ENCODE peak calls at places on chromosomes 1 and 21, in four cellular contexts. E is WTC11, T is psoas muscle, Z is BJ. W is an unnamed sample.

GRCh38 chr21:30541764-30542163 is at the start of gene KRTAP19-6:
- DNase-seq in Z (no peak), E (no peak), T (no peak), W (no peak)

GRCh38 chr1:81801032-81801833 is 499 bp downstream of the ADGRL2 start:
- DNase-seq in T (peak; percentile 80), Z (peak; percentile 44), E (peak; percentile 78), W (peak; percentile 70)

GRCh38 chr1:206935491-206936067 is 10.7 kb downstream of the PIGR start:
- DNase-seq in T (no peak), Z (no peak), E (peak; percentile 83), W (peak; percentile 37)

GRCh38 chr1:173608503-173609216 is 5.8 kb upstream of the SLC9C2 start:
- DNase-seq in Z (no peak), T (no peak), E (no peak), W (no peak)

GRCh38 chr1:236209185-236209584 is 66.8 kb downstream of the GPR137B start:
- DNase-seq in Z (no peak), T (no peak), E (no peak), W (no peak)

GRCh38 chr1:42830631-42831030 is 13.4 kb upstream of the SVBP start:
- DNase-seq in Z (no peak), T (no peak), E (peak; percentile 40), W (no peak)

GRCh38 chr1:3577300-3577699 is 34.0 kb downstream of the MEGF6 start:
- DNase-seq in E (no peak), T (no peak), Z (no peak), W (no peak)

GRCh38 chr1:215673943-215674342 is 106.8 kb downstream of the KCTD3 start:
- DNase-seq in Z (no peak), T (no peak), E (no peak), W (no peak)

GRCh38 chr1:107803579-107803978 is 161.4 kb downstream of the VAV3 start:
- DNase-seq in E (no peak), Z (no peak), T (no peak), W (no peak)

GRCh38 chr1:204950353-204951001 is 79.8 kb downstream of the NFASC start:
- DNase-seq in E (no peak), T (no peak), Z (no peak), W (no peak)

GRCh38 chr1:193270996-193271395 is 84.6 kb upstream of the B3GALT2 start:
- DNase-seq in Z (no peak), E (no peak), T (no peak), W (no peak)

GRCh38 chr1:156750932-156751723 is at the start of gene HDGF:
- DNase-seq in Z (no peak), T (peak; percentile 87), E (peak; percentile 70), W (peak; percentile 55)

GRCh38 chr1:109214695-109215623 is 1.2 kb downstream of the SARS1 start:
- DNase-seq in T (peak; percentile 63), Z (peak; percentile 74), E (peak; percentile 23), W (no peak)

GRCh38 chr1:36008546-36009197 is 75.2 kb upstream of the TEKT2 start:
- DNase-seq in E (no peak), T (no peak), Z (peak; percentile 15), W (no peak)

GRCh38 chr1:7888248-7889010 is 35.6 kb upstream of the UTS2 start:
- DNase-seq in T (no peak), E (no peak), Z (no peak), W (no peak)

GRCh38 chr1:236760480-236760879 is 34.6 kb upstream of the MTR start:
- DNase-seq in Z (no peak), T (no peak), E (no peak), W (no peak)

GRCh38 chr21:16460936-16461335 is 731.2 kb downstream of the USP25 start:
- DNase-seq in T (no peak), Z (no peak), E (peak; percentile 14), W (no peak)

GRCh38 chr1:113452921-113453770 is 62.8 kb downstream of the MAGI3 start:
- DNase-seq in T (no peak), Z (no peak), E (peak; percentile 12), W (no peak)

GRCh38 chr1:215595231-215595630 is 28.1 kb downstream of the KCTD3 start:
- DNase-seq in T (no peak), E (no peak), Z (no peak), W (no peak)

GRCh38 chr1:177869586-177869985 is 100.3 kb downstream of the SEC16B start:
- DNase-seq in Z (no peak), T (no peak), E (no peak), W (no peak)

DNA sequence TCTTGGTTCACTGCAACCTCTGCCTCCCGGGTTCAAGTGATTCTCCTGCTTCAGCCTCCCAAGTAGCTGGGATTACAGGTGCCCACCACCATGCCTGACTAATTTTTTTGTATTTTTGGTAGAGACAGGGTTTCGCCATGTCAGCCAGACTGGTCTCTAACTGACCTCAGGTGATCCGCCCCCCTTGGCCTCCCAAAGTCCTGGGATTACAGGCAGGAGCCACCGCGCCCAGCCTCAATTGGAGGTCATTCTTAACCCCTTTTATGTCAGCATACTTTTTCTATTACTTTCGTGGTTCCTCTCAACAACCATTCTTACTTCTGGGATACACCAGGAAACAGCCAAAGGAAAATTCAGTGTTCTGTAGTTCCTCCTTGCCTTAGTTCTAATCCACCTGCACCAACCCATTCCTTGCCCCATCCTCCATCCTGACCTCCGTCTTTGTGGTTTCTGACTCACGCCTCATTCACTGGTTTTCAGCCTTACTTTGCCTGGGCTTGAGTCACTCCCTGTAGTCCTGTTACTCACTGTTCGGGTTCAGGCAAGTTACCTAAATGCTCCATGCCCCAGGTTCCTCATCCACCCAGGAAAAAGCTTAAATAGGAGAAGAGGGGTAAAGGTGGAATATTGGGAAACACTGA is 12.9 kb upstream of the BCL10 start:
- DNase-seq in Z (peak; percentile 65), T (no peak), E (no peak), W (no peak)
- TF ChIP-seq CTCF in Z (no peak), T (no peak), E (no peak), W (no peak)

GRCh38 chr1:21302747-21303715 is 12.8 kb upstream of the ECE1 start:
- DNase-seq in Z (peak; percentile 88), E (no peak), T (no peak), W (no peak)
- TF ChIP-seq CTCF in Z (no peak), E (no peak), T (no peak), W (no peak)

DNA sequence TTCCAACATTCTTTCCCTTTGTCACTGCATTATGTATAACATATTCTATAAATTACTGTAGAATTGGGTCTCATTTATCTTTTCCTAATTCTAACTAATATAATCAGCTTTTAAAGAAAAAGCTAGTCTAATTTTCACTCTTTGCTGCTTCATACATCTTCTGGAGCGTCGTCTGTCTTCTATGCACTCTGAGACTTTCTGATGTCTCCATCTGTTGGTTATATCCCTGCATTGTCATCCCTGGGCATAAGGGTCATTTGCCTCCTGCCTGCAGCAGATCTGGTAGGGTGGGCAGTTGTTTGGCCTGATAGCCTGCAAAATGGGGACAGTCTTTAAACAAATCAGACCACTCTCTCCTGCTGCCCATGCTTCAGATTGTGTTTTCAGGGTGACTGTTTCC is 40.8 kb upstream of the DYNLT5 start:
- DNase-seq in Z (no peak), T (no peak), E (no peak), W (no peak)
- TF ChIP-seq CTCF in Z (peak; percentile 42), T (no peak), E (no peak), W (no peak)

GRCh38 chr1:201261771-201262547 is 21.3 kb upstream of the PKP1 start:
- DNase-seq in E (no peak), Z (no peak), T (no peak), W (no peak)
- TF ChIP-seq CTCF in E (no peak), Z (no peak), T (no peak), W (no peak)

GRCh38 chr1:158046726-158047510 is 53.5 kb downstream of the KIRREL1 start:
- DNase-seq in E (no peak), T (no peak), Z (no peak), W (no peak)

GRCh38 chr1:158040323-158040722 is 46.9 kb downstream of the KIRREL1 start:
- DNase-seq in T (no peak), E (no peak), Z (no peak), W (no peak)

GRCh38 chr1:158039380-158039779 is 45.9 kb downstream of the KIRREL1 start:
- DNase-seq in E (no peak), Z (no peak), T (no peak), W (no peak)

GRCh38 chr1:158045639-158046038 is 52.2 kb downstream of the KIRREL1 start:
- DNase-seq in Z (peak; percentile 50), T (no peak), E (no peak), W (no peak)

GRCh38 chr1:158043232-158043631 is 49.8 kb downstream of the KIRREL1 start:
- DNase-seq in E (no peak), Z (no peak), T (no peak), W (peak; percentile 54)
- TF ChIP-seq CTCF in E (no peak), Z (no peak), T (no peak), W (no peak)

W was measured in neural crest cell.